ENCODE peak calls at places on chromosomes 7 and 10, in four cellular contexts. J is PC-9, S is ovary, U is MG63. P is an unnamed sample.

GRCh38 chr10:113454341-113455061 is 98.4 kb upstream of the HABP2 start:
- DNase-seq in J (no peak), S (peak), U (peak), P (no peak)

GRCh38 chr7:135242096-135242684 is 8.6 kb downstream of the STRA8 start:
- DNase-seq in J (no peak), S (no peak), U (no peak), P (no peak)

GRCh38 chr7:121023189-121023588 is 34.7 kb downstream of the CPED1 start:
- DNase-seq in J (no peak), S (no peak), U (no peak), P (no peak)

GRCh38 chr7:13312327-13312726 is 624.9 kb downstream of the ARL4A start:
- DNase-seq in J (no peak), S (no peak), U (peak), P (no peak)

GRCh38 chr7:143372070-143372469 is 9.1 kb upstream of the ZYX start:
- DNase-seq in J (no peak), S (no peak), U (peak), P (no peak)

GRCh38 chr10:3426190-3426845 is 253.7 kb upstream of the PITRM1 start:
- DNase-seq in J (peak), S (no peak), U (no peak), P (no peak)

GRCh38 chr10:112875474-112876267 is 74.4 kb upstream of the TCF7L2 start:
- DNase-seq in J (peak), S (no peak), U (peak), P (no peak)

GRCh38 chr7:141844256-141844655 is 3.0 kb upstream of the PRSS37 start:
- DNase-seq in J (no peak), S (no peak), U (no peak), P (no peak)

GRCh38 chr7:90621130-90621891 is 25.2 kb downstream of the CDK14 start:
- DNase-seq in J (no peak), S (no peak), U (no peak), P (no peak)

GRCh38 chr7:80307251-80307856 is 172.7 kb downstream of the GNAI1 start:
- DNase-seq in J (peak), S (no peak), U (no peak), P (no peak)

GRCh38 chr7:901388-902154 is 25.2 kb downstream of the GET4 start:
- DNase-seq in J (peak), S (peak), U (peak), P (no peak)

GRCh38 chr10:107544706-107545520 is 380.4 kb upstream of the SORCS1 start:
- DNase-seq in J (no peak), S (no peak), U (no peak), P (no peak)

GRCh38 chr10:13654118-13654830 is 67.5 kb downstream of the PRPF18 start:
- DNase-seq in J (no peak), S (no peak), U (no peak), P (no peak)

GRCh38 chr7:45890902-45891461 is 2.7 kb downstream of the IGFBP1 start:
- DNase-seq in J (peak), S (no peak), U (no peak), P (no peak)

GRCh38 chr7:151429555-151430331 is 10.2 kb downstream of the CRYGN start:
- DNase-seq in J (peak), S (peak), U (peak), P (no peak)

GRCh38 chr10:6168059-6168458 is 34.7 kb upstream of the PFKFB3 start:
- DNase-seq in J (no peak), S (no peak), U (no peak), P (no peak)

GRCh38 chr7:152145853-152146466 is 120.5 kb downstream of the GALNT11 start:
- DNase-seq in J (peak), S (no peak), U (peak), P (no peak)

GRCh38 chr7:158073845-158074840 is 513.5 kb downstream of the PTPRN2 start:
- DNase-seq in J (no peak), S (no peak), U (no peak), P (no peak)

GRCh38 chr7:126700807-126701604 is 551.7 kb downstream of the GRM8 start:
- DNase-seq in J (peak), S (peak), U (peak), P (no peak)

GRCh38 chr10:63628526-63629362 is 107.5 kb downstream of the REEP3 start:
- DNase-seq in J (no peak), S (peak), U (peak), P (peak)
- H3K4me3 ChIP-seq in J (peak), S (peak), U (peak), P (peak)

GRCh38 chr10:126387931-126388911 is at the start of gene ADAM12:
- DNase-seq in J (no peak), S (peak), U (peak), P (no peak)
- H3K4me3 ChIP-seq in J (peak), S (peak), U (peak), P (peak)

GRCh38 chr10:129960493-129961273 is 3.4 kb downstream of the EBF3 start:
- DNase-seq in J (no peak), S (no peak), U (no peak), P (no peak)
- H3K4me3 ChIP-seq in J (no peak), S (no peak), U (peak), P (peak)

GRCh38 chr10:110820321-110820814 is 51.4 kb upstream of the PDCD4 start:
- DNase-seq in J (no peak), S (peak), U (peak), P (peak)
- H3K4me3 ChIP-seq in J (no peak), S (no peak), U (no peak), P (peak)

GRCh38 chr10:71984798-71985388 is 20.7 kb downstream of the CHST3 start:
- DNase-seq in J (no peak), S (no peak), U (no peak), P (no peak)
- H3K4me3 ChIP-seq in J (no peak), S (no peak), U (no peak), P (peak)

GRCh38 chr10:50396491-50397311 is 145.4 kb upstream of the ASAH2 start:
- DNase-seq in J (peak), S (no peak), U (no peak), P (no peak)
- H3K4me3 ChIP-seq in J (no peak), S (no peak), U (no peak), P (no peak)

DNA sequence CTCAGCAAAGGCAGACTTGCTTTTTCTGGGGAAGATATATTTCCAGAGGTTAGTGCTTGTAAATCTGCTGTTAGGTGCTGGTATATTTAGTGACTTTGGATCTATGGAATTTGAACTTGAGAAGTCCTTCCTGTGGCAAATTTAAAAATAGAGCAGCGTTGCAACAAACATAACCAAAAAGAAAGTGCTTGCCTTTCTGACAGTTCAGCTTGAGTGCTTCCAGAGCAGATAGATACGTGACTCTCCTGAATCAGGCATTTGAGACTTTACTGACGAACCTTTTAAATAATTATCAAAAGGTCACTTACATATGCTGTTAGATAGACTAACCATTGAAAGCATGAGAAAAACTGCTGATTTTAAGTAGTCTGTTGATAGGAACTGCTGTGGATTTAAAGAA is 387.5 kb upstream of the LRRTM3 start:
- DNase-seq in J (no peak), S (no peak), U (no peak), P (no peak)
- H3K4me3 ChIP-seq in J (no peak), S (no peak), U (no peak), P (no peak)

GRCh38 chr10:119896061-119896655 is 3.6 kb downstream of the SEC23IP start:
- DNase-seq in J (no peak), S (no peak), U (peak), P (no peak)
- H3K4me3 ChIP-seq in J (no peak), S (no peak), U (no peak), P (no peak)

GRCh38 chr10:21499580-21499909 is 25.9 kb downstream of the SKIDA1 start:
- DNase-seq in J (no peak), S (no peak), U (no peak), P (no peak)
- H3K4me3 ChIP-seq in J (no peak), S (no peak), U (no peak), P (peak)

GRCh38 chr10:52599586-52600200 is 172.9 kb downstream of the MBL2 start:
- DNase-seq in J (no peak), S (no peak), U (no peak), P (no peak)

GRCh38 chr10:52598936-52599335 is 173.6 kb downstream of the MBL2 start:
- DNase-seq in J (no peak), S (no peak), U (no peak), P (no peak)

DNA sequence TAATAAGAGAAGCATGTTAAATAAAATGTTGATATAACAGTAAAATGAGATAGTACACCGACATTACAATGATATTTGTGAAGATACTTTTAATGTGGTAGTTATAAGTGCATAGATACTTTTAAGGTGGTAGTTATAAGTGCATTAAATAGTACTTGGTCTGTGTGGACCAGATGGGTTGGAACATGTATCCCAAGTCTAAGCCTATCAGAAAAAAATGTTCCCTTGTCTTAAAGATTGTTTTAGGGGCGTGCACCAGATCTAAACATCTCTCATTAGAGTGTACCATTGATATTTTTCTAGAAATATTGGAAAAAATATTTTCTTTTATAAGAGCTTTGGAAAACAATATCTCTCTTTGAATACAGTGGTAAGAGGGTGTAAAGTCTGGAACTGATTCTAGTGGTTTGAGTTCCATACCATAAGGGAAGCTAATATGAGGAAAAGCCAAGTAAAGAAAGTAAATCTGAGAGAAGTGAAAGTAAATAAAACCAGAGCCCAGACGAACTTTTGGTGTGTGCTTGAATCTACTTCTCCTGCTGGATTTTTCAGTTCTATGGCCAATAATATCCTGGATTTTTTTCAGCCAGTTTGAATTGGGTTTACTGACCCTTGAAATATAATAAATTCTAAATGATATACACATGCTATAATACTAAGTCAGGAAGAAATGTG is 175.3 kb downstream of the MBL2 start:
- DNase-seq in J (no peak), S (no peak), U (no peak), P (no peak)
- H3K4me3 ChIP-seq in J (peak), S (no peak), U (peak), P (no peak)